ENCODE peak calls at places on chromosomes 13 and 19, in ten cellular contexts. Y, F, W, B, Q, M, D, V, L and K are unnamed samples.

GRCh38 chr13:48653074-48654054 is at the start of gene CYSLTR2:
- DNase-seq in Y (no peak), W (peak; percentile 16), B (no peak), F (no peak), V (peak; percentile 7), L (peak; percentile 62), Q (peak; percentile 55), M (no peak), D (no peak), K (no peak)

GRCh38 chr13:20680416-20681080 is 23.0 kb upstream of the IL17D start:
- DNase-seq in W (no peak), B (no peak), Y (no peak), D (no peak), L (no peak), V (no peak), Q (no peak), F (no peak), M (no peak), K (no peak)

GRCh38 chr13:32045963-32046785 is 14.6 kb downstream of the FRY start:
- DNase-seq in Y (no peak), M (no peak), B (no peak), F (peak; percentile 37), D (no peak), Q (peak; percentile 67), L (peak; percentile 55), W (no peak), V (no peak), K (no peak)

GRCh38 chr19:2813235-2814160 is 6.2 kb upstream of the ZNF554 start:
- DNase-seq in L (no peak), M (no peak), B (no peak), D (no peak), W (no peak), Q (no peak), Y (peak; percentile 19), F (no peak), V (no peak), K (no peak)

GRCh38 chr19:15977690-15978089 is 28.9 kb downstream of the OR10H4 start:
- DNase-seq in F (no peak), M (no peak), Y (no peak), L (no peak), Q (no peak), D (no peak), V (no peak), W (no peak), B (no peak), K (no peak)

GRCh38 chr19:38684078-38684861 is 36.8 kb downstream of the ACTN4 start:
- DNase-seq in B (peak; percentile 55), V (peak; percentile 49), M (no peak), L (peak; percentile 96), D (no peak), W (peak; percentile 84), Q (peak; percentile 95), F (peak; percentile 32), Y (no peak), K (no peak)

GRCh38 chr19:2095338-2095938 is 688 bp downstream of the MOB3A start:
- DNase-seq in W (no peak), F (no peak), M (no peak), D (no peak), Y (no peak), Q (no peak), B (no peak), V (no peak), L (no peak), K (no peak)

GRCh38 chr13:59623516-59623915 is 540.2 kb downstream of the DIAPH3 start:
- DNase-seq in W (no peak), L (no peak), M (no peak), Y (no peak), Q (no peak), V (no peak), F (no peak), B (no peak), D (no peak), K (no peak)

GRCh38 chr13:97185291-97185690 is 36.8 kb upstream of the MBNL2 start:
- DNase-seq in Q (no peak), B (no peak), L (no peak), W (no peak), Y (no peak), V (no peak), D (no peak), F (no peak), M (no peak), K (no peak)

GRCh38 chr19:38666662-38667448 is 19.4 kb downstream of the ACTN4 start:
- DNase-seq in F (no peak), B (no peak), W (peak; percentile 71), D (no peak), M (no peak), Y (no peak), L (peak; percentile 88), Q (peak; percentile 74), V (peak; percentile 35), K (no peak)

GRCh38 chr13:22893149-22893548 is 287.6 kb upstream of the SGCG start:
- DNase-seq in V (no peak), F (no peak), L (no peak), Y (no peak), M (no peak), B (no peak), W (no peak), Q (no peak), D (no peak), K (no peak)

GRCh38 chr19:17137417-17137816 is 61.8 kb downstream of the MYO9B start:
- DNase-seq in Q (no peak), L (no peak), Y (no peak), F (no peak), M (no peak), B (no peak), D (no peak), V (no peak), W (no peak), K (no peak)

GRCh38 chr19:16714702-16715294 is 4.8 kb upstream of the NWD1 start:
- DNase-seq in F (peak; percentile 23), Y (peak; percentile 79), B (no peak), Q (peak; percentile 45), D (no peak), W (no peak), V (peak; percentile 1), M (peak; percentile 66), L (peak; percentile 56), K (peak; percentile 6)

GRCh38 chr13:74870865-74871264 is 611.1 kb downstream of the TBC1D4 start:
- DNase-seq in M (no peak), L (peak; percentile 76), F (no peak), B (no peak), V (no peak), W (no peak), Y (no peak), D (no peak), Q (peak; percentile 41), K (no peak)

GRCh38 chr13:85798999-85799646 is at the start of gene SLITRK6:
- DNase-seq in Y (peak; percentile 61), L (peak; percentile 11), D (no peak), B (no peak), V (no peak), M (no peak), F (no peak), Q (peak; percentile 91), W (peak; percentile 8), K (peak; percentile 11)

GRCh38 chr13:105925496-105925895 is 610.0 kb downstream of the EFNB2 start:
- DNase-seq in D (no peak), M (no peak), B (no peak), Q (peak; percentile 90), F (no peak), L (peak; percentile 79), W (peak; percentile 32), Y (no peak), V (no peak), K (no peak)

GRCh38 chr13:101258509-101258908 is 157.8 kb downstream of the NALCN start:
- DNase-seq in Q (no peak), F (no peak), L (no peak), W (no peak), Y (no peak), M (no peak), V (no peak), B (no peak), D (no peak), K (no peak)

GRCh38 chr19:47096721-47097120 is 16.9 kb downstream of the ZC3H4 start:
- DNase-seq in Y (no peak), L (no peak), F (no peak), W (no peak), M (no peak), Q (no peak), D (no peak), V (no peak), B (no peak), K (no peak)

GRCh38 chr13:67138937-67139336 is 91.2 kb downstream of the PCDH9 start:
- DNase-seq in D (no peak), M (no peak), Y (no peak), B (no peak), F (no peak), V (no peak), L (no peak), Q (no peak), W (no peak), K (no peak)

GRCh38 chr13:74288361-74288911 is 154.2 kb upstream of the KLF12 start:
- DNase-seq in L (peak; percentile 12), V (peak; percentile 4), Y (peak; percentile 11), F (no peak), Q (peak; percentile 14), D (no peak), M (peak; percentile 14), W (no peak), B (no peak), K (no peak)

GRCh38 chr19:5032101-5032967 is 63.4 kb downstream of the KDM4B start:
- DNase-seq in V (no peak), B (no peak), L (peak; percentile 71), Y (no peak), F (no peak), W (no peak), D (no peak), M (no peak), Q (no peak), K (no peak)

GRCh38 chr13:42101821-42102580 is 53.6 kb downstream of the DGKH start:
- DNase-seq in M (no peak), W (no peak), Q (no peak), L (peak; percentile 28), V (no peak), Y (peak; percentile 13), D (no peak), F (no peak), B (no peak), K (no peak)

GRCh38 chr19:3073159-3073563 is 10.9 kb upstream of the TLE5 start:
- DNase-seq in L (peak; percentile 75), F (peak; percentile 96), Y (peak; percentile 63), Q (peak; percentile 89), M (no peak), B (no peak), W (peak; percentile 38), V (no peak), D (no peak), K (no peak)

GRCh38 chr19:33302974-33303790 is 848 bp upstream of the CEBPA start:
- DNase-seq in Q (peak; percentile 52), F (no peak), D (no peak), B (no peak), Y (peak; percentile 87), L (peak; percentile 55), V (no peak), M (peak; percentile 52), W (no peak), K (no peak)

GRCh38 chr19:5052945-5053485 is 84.1 kb downstream of the KDM4B start:
- DNase-seq in F (no peak), W (no peak), Q (no peak), L (no peak), D (no peak), M (no peak), V (no peak), B (no peak), Y (no peak), K (no peak)

GRCh38 chr19:13899912-13900584 is 5.9 kb downstream of the BRME1 start:
- DNase-seq in W (no peak), M (no peak), D (no peak), Y (no peak), V (no peak), F (no peak), L (no peak), B (no peak), Q (no peak), K (no peak)

GRCh38 chr19:10701955-10702307 is 692 bp downstream of the QTRT1 start:
- DNase-seq in W (no peak), Y (peak; percentile 69), Q (no peak), B (no peak), L (no peak), F (peak; percentile 8), V (no peak), M (peak; percentile 42), D (no peak), K (no peak)

GRCh38 chr13:24036115-24036514 is 124.4 kb upstream of the SPATA13 start:
- DNase-seq in W (no peak), V (no peak), B (no peak), Y (no peak), Q (peak; percentile 42), M (no peak), F (no peak), L (no peak), D (no peak), K (no peak)